ENCODE peak calls at places on chromosome 17, in nine cellular contexts. W, T, Z, V, F, U, N, K and M are unnamed samples.

GRCh38 chr17:42072323-42073187 is 22.2 kb upstream of the C17orf113 start:
- DNase-seq in F (no peak), W (no peak), U (no peak), Z (no peak), T (peak), V (no peak), K (no peak), N (no peak), M (no peak)

GRCh38 chr17:74568116-74568873 is 986 bp upstream of the CD300H start:
- DNase-seq in N (no peak), W (no peak), U (no peak), K (no peak), F (no peak), T (no peak), V (no peak), Z (no peak), M (no peak)

GRCh38 chr17:55285340-55286301 is 20.9 kb downstream of the HLF start:
- DNase-seq in W (peak), T (no peak), N (no peak), F (peak), K (peak), V (no peak), Z (peak), U (peak), M (no peak)

GRCh38 chr17:61452301-61453290 is at the start of gene TBX4:
- DNase-seq in W (no peak), F (no peak), U (no peak), K (no peak), N (no peak), V (no peak), T (peak), Z (no peak), M (no peak)

GRCh38 chr17:66000216-66000615 is 191.7 kb downstream of the CEP112 start:
- DNase-seq in K (no peak), F (no peak), T (no peak), U (no peak), W (no peak), Z (no peak), N (no peak), V (no peak), M (no peak)

GRCh38 chr17:60106377-60107059 is 27.8 kb upstream of the HEATR6 start:
- DNase-seq in K (no peak), N (no peak), F (no peak), T (no peak), W (no peak), Z (no peak), U (no peak), V (no peak), M (no peak)

GRCh38 chr17:45123930-45124796 is 8.2 kb downstream of the PLCD3 start:
- DNase-seq in T (peak), V (no peak), F (peak), K (peak), N (no peak), Z (peak), U (no peak), W (no peak), M (no peak)

GRCh38 chr17:68700391-68700790 is 99.2 kb upstream of the FAM20A start:
- DNase-seq in W (no peak), K (no peak), Z (no peak), N (no peak), V (no peak), U (no peak), T (no peak), F (no peak), M (no peak)

GRCh38 chr17:46818929-46819859 is 702 bp upstream of the WNT3 start:
- DNase-seq in V (peak), U (no peak), W (no peak), K (no peak), F (no peak), Z (no peak), N (no peak), T (peak), M (no peak)

GRCh38 chr17:73644145-73645049 is at the start of gene SDK2:
- DNase-seq in F (no peak), T (peak), Z (peak), V (no peak), W (no peak), N (no peak), U (no peak), K (no peak), M (no peak)

GRCh38 chr17:79505199-79505598 is 105.7 kb downstream of the RBFOX3 start:
- DNase-seq in K (no peak), W (no peak), N (no peak), Z (no peak), F (no peak), T (no peak), V (no peak), U (no peak), M (no peak)

GRCh38 chr17:44004761-44005526 is 522 bp downstream of the NAGS start:
- DNase-seq in N (no peak), K (no peak), U (no peak), Z (no peak), W (peak), V (no peak), T (peak), F (no peak), M (peak)

GRCh38 chr17:27635275-27635823 is 4.4 kb downstream of the LGALS9 start:
- DNase-seq in K (no peak), U (no peak), N (no peak), T (no peak), V (no peak), F (no peak), W (no peak), Z (no peak), M (no peak)

GRCh38 chr17:64491034-64491860 is 5.6 kb downstream of the POLG2 start:
- DNase-seq in Z (peak), V (peak), W (no peak), U (no peak), F (no peak), N (no peak), K (peak), T (peak), M (peak)

GRCh38 chr17:72011561-72011960 is 109.3 kb upstream of the SOX9 start:
- DNase-seq in V (no peak), T (no peak), U (no peak), Z (no peak), K (no peak), W (no peak), F (no peak), N (no peak), M (no peak)

GRCh38 chr17:77054926-77055325 is 85.8 kb upstream of the SEC14L1 start:
- DNase-seq in F (no peak), V (no peak), N (no peak), Z (no peak), W (no peak), U (no peak), K (no peak), T (no peak), M (no peak)

GRCh38 chr17:57810740-57811632 is 38.9 kb downstream of the MRPS23 start:
- DNase-seq in N (no peak), T (no peak), K (peak), U (no peak), F (no peak), V (no peak), W (peak), Z (no peak), M (no peak)

GRCh38 chr17:81388612-81389367 is 6.5 kb upstream of the BAHCC1 start:
- DNase-seq in N (no peak), W (no peak), V (no peak), T (peak), K (no peak), Z (peak), U (no peak), F (no peak), M (no peak)

GRCh38 chr17:40306395-40306794 is 2.6 kb upstream of the RARA start:
- DNase-seq in N (no peak), Z (no peak), U (no peak), T (no peak), F (no peak), K (no peak), W (no peak), V (no peak), M (no peak)

GRCh38 chr17:28573521-28573920 is 2.2 kb upstream of the PIGS start:
- DNase-seq in W (no peak), U (no peak), F (no peak), T (no peak), V (no peak), N (no peak), K (no peak), Z (no peak), M (no peak)

GRCh38 chr17:40522250-40522960 is 21.0 kb upstream of the TNS4 start:
- DNase-seq in Z (no peak), K (no peak), N (no peak), T (no peak), W (no peak), U (no peak), F (no peak), V (no peak), M (no peak)

GRCh38 chr17:5077781-5078105 is 524 bp upstream of the ZFP3 start:
- DNase-seq in F (no peak), U (no peak), K (no peak), N (no peak), V (no peak), Z (no peak), T (no peak), W (no peak), M (no peak)

GRCh38 chr17:63516910-63517824 is 6.0 kb upstream of the KCNH6 start:
- DNase-seq in V (no peak), N (no peak), T (no peak), U (no peak), W (no peak), Z (peak), K (no peak), F (no peak), M (no peak)

GRCh38 chr17:64154321-64155089 is 24.6 kb upstream of the ERN1 start:
- DNase-seq in F (no peak), N (no peak), V (no peak), W (no peak), Z (no peak), K (no peak), T (peak), U (no peak), M (no peak)

GRCh38 chr17:73320601-73321264 is 8.9 kb upstream of the CDC42EP4 start:
- DNase-seq in K (no peak), U (no peak), W (peak), T (no peak), N (no peak), V (no peak), Z (no peak), F (no peak), M (no peak)

GRCh38 chr17:47212458-47212857 is 3.3 kb downstream of the MYL4 start:
- DNase-seq in F (no peak), N (no peak), Z (no peak), K (no peak), T (no peak), U (no peak), V (no peak), W (no peak), M (no peak)

GRCh38 chr17:80726558-80727408 is 182.1 kb downstream of the RPTOR start:
- DNase-seq in W (no peak), Z (no peak), F (no peak), K (no peak), V (no peak), N (no peak), T (no peak), U (no peak), M (no peak)

GRCh38 chr17:44210342-44211192 is 8.9 kb downstream of the UBTF start:
- DNase-seq in Z (peak), V (peak), F (peak), U (no peak), T (peak), W (peak), K (peak), N (no peak), M (peak)

GRCh38 chr17:77328823-77329740 is 188.3 kb downstream of the SEC14L1 start:
- DNase-seq in N (no peak), W (no peak), Z (no peak), T (no peak), K (peak), V (no peak), F (no peak), U (no peak), M (no peak)

GRCh38 chr17:44604149-44605115 is 47.1 kb downstream of the FZD2 start:
- DNase-seq in F (no peak), Z (no peak), U (no peak), N (no peak), T (no peak), W (no peak), V (no peak), K (no peak), M (no peak)

GRCh38 chr17:28536532-28537218 is 15.7 kb downstream of the UNC119 start:
- DNase-seq in U (no peak), T (no peak), Z (no peak), V (no peak), F (no peak), N (no peak), K (no peak), W (peak), M (no peak)

GRCh38 chr17:76147211-76148014 is 6.4 kb upstream of the FOXJ1 start:
- DNase-seq in F (no peak), V (no peak), Z (no peak), N (no peak), T (peak), W (no peak), K (no peak), U (no peak), M (no peak)

GRCh38 chr17:78348055-78348745 is 11.7 kb downstream of the SOCS3 start:
- DNase-seq in V (no peak), T (no peak), U (no peak), N (no peak), Z (no peak), W (no peak), K (no peak), F (no peak), M (no peak)

GRCh38 chr17:78347453-78347852 is 12.4 kb downstream of the SOCS3 start:
- DNase-seq in N (no peak), V (no peak), T (no peak), F (no peak), K (no peak), U (no peak), Z (no peak), W (peak), M (no peak)

GRCh38 chr17:78349831-78350631 is 9.8 kb downstream of the SOCS3 start:
- DNase-seq in W (no peak), F (no peak), U (no peak), N (no peak), K (no peak), T (no peak), V (no peak), Z (no peak), M (no peak)

GRCh38 chr17:78355045-78355641 is 4.7 kb downstream of the SOCS3 start:
- DNase-seq in V (no peak), T (no peak), F (no peak), K (no peak), U (no peak), W (no peak), N (no peak), Z (no peak), M (no peak)

DNA sequence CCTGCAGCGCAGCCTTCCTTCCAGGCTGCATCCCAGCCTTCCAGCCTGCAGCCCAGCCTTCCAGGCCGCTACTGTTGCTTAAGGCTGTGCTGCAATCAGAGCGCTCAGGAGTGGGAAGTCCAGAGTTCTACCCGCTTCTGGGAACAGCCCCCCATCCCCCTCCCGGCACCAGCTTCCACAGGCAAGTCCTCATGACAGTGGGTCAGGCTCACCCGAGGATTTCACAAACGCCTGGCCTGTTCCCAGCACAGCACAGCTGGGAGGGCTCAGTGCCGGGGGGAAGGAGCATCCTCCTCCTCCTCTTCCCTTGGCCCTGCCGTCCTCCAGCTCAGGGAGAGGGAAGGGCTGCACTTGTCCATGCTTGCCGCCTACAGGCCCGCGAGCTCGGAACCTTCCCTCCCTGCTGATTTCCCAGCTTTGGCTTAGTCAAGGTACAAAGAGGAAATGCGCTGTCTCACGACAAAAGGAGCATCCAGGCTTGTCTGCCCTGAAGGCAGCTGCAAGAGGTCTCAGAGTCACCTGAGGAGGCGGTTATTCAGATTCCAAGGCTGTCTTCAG is 8.3 kb downstream of the SOCS3 start:
- DNase-seq in K (peak), W (peak), V (no peak), Z (peak), U (no peak), F (peak), T (peak), N (peak), M (no peak)
- H3K4me3 ChIP-seq in K (no peak), W (no peak), V (no peak), Z (no peak), U (no peak), F (no peak), T (peak), N (peak), M (no peak)

GRCh38 chr17:21043296-21044232 is 753 bp upstream of the USP22 start:
- DNase-seq in V (peak), W (peak), T (peak), F (peak), K (peak), Z (peak), N (peak), U (peak), M (peak)

GRCh38 chr17:21041753-21042433 is 918 bp downstream of the USP22 start:
- DNase-seq in F (peak), W (peak), Z (peak), V (peak), U (no peak), N (no peak), K (peak), T (peak), M (peak)

GRCh38 chr17:21037117-21037803 is 5.6 kb downstream of the USP22 start:
- DNase-seq in U (peak), T (no peak), K (no peak), W (no peak), N (no peak), Z (no peak), V (no peak), F (no peak), M (no peak)

GRCh38 chr17:21042434-21043295 is at the start of gene USP22:
- DNase-seq in T (no peak), Z (no peak), N (no peak), W (no peak), U (no peak), K (no peak), F (no peak), V (no peak), M (no peak)

DNA sequence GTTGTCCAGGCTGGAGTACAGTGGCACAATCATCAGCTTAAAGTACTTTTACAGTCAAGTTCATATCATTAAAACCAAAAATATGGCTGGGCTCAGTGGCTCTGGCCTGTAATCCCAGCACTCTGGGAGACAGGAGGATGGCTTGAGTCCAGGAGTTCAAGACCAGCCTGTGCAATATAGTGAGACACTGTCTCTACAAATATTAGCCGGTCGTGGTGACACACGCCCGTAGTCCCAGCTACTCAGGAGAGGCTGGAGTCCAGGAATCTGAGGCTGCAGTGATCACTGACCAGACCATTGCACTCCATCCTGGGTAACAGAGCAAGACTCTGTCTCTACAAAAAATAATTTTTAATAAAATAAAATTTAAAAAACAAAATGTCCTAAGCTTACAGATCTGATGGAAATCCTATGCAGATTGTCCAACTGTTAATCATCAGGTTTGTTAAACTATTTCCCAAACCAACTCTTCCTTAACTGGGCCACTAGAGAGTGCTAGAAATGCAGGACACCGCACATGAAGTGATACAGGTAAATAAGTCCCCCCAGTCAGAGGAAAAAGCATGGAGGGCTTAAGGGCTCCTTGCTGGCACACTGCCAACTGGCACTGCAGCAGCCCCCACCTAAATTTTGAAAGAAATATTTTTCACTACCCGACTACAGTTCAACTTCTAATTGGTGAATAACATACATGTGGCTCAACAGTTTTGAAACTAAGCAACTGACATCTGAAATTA is 2.8 kb downstream of the USP22 start:
- DNase-seq in T (peak), K (no peak), Z (peak), V (peak), N (no peak), U (peak), F (no peak), W (no peak), M (peak)
- H3K4me3 ChIP-seq in T (peak), K (peak), Z (peak), V (peak), N (peak), U (peak), F (peak), W (peak), M (peak)

GRCh38 chr17:204427-205175 is 23.2 kb upstream of the DOC2B start:
- DNase-seq in W (no peak), K (no peak), U (no peak), F (no peak), N (no peak), Z (no peak), V (no peak), T (no peak), M (no peak)
- H3K4me3 ChIP-seq in W (no peak), K (no peak), U (no peak), F (no peak), N (no peak), Z (no peak), V (no peak), T (no peak), M (no peak)

GRCh38 chr17:49747632-49748031 is 16.3 kb downstream of the FAM117A start:
- DNase-seq in K (no peak), U (no peak), V (no peak), T (no peak), Z (no peak), N (no peak), W (no peak), F (no peak), M (no peak)

GRCh38 chr17:49748223-49748622 is 15.7 kb downstream of the FAM117A start:
- DNase-seq in U (no peak), K (no peak), T (no peak), W (no peak), N (no peak), V (no peak), Z (no peak), F (no peak), M (no peak)

GRCh38 chr17:49748791-49749190 is 15.1 kb downstream of the FAM117A start:
- DNase-seq in N (no peak), K (no peak), V (peak), Z (no peak), F (no peak), U (no peak), T (no peak), W (no peak), M (peak)

GRCh38 chr17:49745175-49746139 is 18.5 kb downstream of the FAM117A start:
- DNase-seq in K (no peak), W (no peak), N (no peak), V (no peak), T (no peak), U (no peak), F (no peak), Z (no peak), M (no peak)

GRCh38 chr17:49746791-49747490 is 17.0 kb downstream of the FAM117A start:
- DNase-seq in T (peak), U (no peak), W (no peak), Z (no peak), K (no peak), V (peak), F (no peak), N (no peak), M (peak)
- H3K4me3 ChIP-seq in T (no peak), U (no peak), W (no peak), Z (no peak), K (no peak), V (peak), F (no peak), N (no peak), M (peak)

GRCh38 chr17:19664821-19665181 is 16.2 kb downstream of the ALDH3A2 start:
- DNase-seq in N (no peak), V (no peak), T (no peak), K (no peak), Z (no peak), U (no peak), W (no peak), F (no peak), M (no peak)
- H3K4me3 ChIP-seq in N (no peak), V (no peak), T (no peak), K (no peak), Z (no peak), U (no peak), W (no peak), F (no peak), M (no peak)

GRCh38 chr17:50275279-50275678 is 1.0 kb downstream of the TMEM92 start:
- DNase-seq in K (no peak), F (no peak), N (no peak), Z (no peak), W (no peak), V (no peak), U (no peak), T (no peak), M (no peak)
- H3K4me3 ChIP-seq in K (no peak), F (no peak), N (no peak), Z (peak), W (no peak), V (no peak), U (no peak), T (peak), M (no peak)

GRCh38 chr17:8366231-8366630 is 10.3 kb downstream of the KRABD2 start:
- DNase-seq in W (no peak), V (no peak), T (no peak), N (no peak), U (no peak), F (no peak), Z (no peak), K (no peak), M (no peak)
- H3K4me3 ChIP-seq in W (no peak), V (no peak), T (no peak), N (no peak), U (no peak), F (no peak), Z (no peak), K (no peak), M (no peak)

GRCh38 chr17:17782425-17783120 is 54.2 kb downstream of the SREBF1 start:
- DNase-seq in K (no peak), U (no peak), N (no peak), F (no peak), T (peak), W (no peak), Z (no peak), V (no peak), M (no peak)
- H3K4me3 ChIP-seq in K (peak), U (peak), N (peak), F (peak), T (peak), W (peak), Z (peak), V (peak), M (no peak)